ENCODE peak calls at places on chromosomes 11 and 22, in nine cellular contexts. One of them, this sample, is unnamed.

GRCh38 chr22:23709107-23709506 is 18.3 kb downstream of the RGL4 start:
- DNase-seq in kidney epithelial cell: no peak
- DNase-seq in upper lobe of right lung: no peak
- DNase-seq in neuronal stem cell: no peak
- DNase-seq in psoas muscle: no peak
- DNase-seq in lung: no peak
- DNase-seq in PC-9: no peak
- DNase-seq in sigmoid colon: no peak
- DNase-seq in esophagus squamous epithelium: no peak
- DNase-seq in this sample: no peak

GRCh38 chr11:86515297-86516094 is 140.8 kb downstream of the CCDC81 start:
- DNase-seq in psoas muscle: no peak
- DNase-seq in sigmoid colon: no peak
- DNase-seq in upper lobe of right lung: no peak
- DNase-seq in kidney epithelial cell: peak; percentile 85
- DNase-seq in lung: no peak
- DNase-seq in esophagus squamous epithelium: no peak
- DNase-seq in neuronal stem cell: no peak
- DNase-seq in PC-9: peak; percentile 91
- DNase-seq in this sample: no peak

GRCh38 chr22:39685336-39686177 is 115.0 kb downstream of the CACNA1I start:
- DNase-seq in esophagus squamous epithelium: no peak
- DNase-seq in PC-9: no peak
- DNase-seq in lung: no peak
- DNase-seq in sigmoid colon: no peak
- DNase-seq in upper lobe of right lung: no peak
- DNase-seq in psoas muscle: no peak
- DNase-seq in neuronal stem cell: no peak
- DNase-seq in kidney epithelial cell: no peak
- DNase-seq in this sample: no peak

GRCh38 chr11:36389811-36390210 is 93.7 kb downstream of the PRR5L start:
- DNase-seq in esophagus squamous epithelium: no peak
- DNase-seq in neuronal stem cell: no peak
- DNase-seq in sigmoid colon: no peak
- DNase-seq in upper lobe of right lung: no peak
- DNase-seq in kidney epithelial cell: no peak
- DNase-seq in lung: no peak
- DNase-seq in PC-9: no peak
- DNase-seq in psoas muscle: no peak
- DNase-seq in this sample: no peak

GRCh38 chr22:41146573-41146972 is 54.2 kb downstream of the EP300 start:
- DNase-seq in upper lobe of right lung: no peak
- DNase-seq in lung: no peak
- DNase-seq in sigmoid colon: no peak
- DNase-seq in psoas muscle: no peak
- DNase-seq in kidney epithelial cell: no peak
- DNase-seq in neuronal stem cell: no peak
- DNase-seq in esophagus squamous epithelium: no peak
- DNase-seq in PC-9: no peak
- DNase-seq in this sample: no peak

GRCh38 chr11:11016123-11016522 is 158.3 kb upstream of the ZBED5 start:
- DNase-seq in PC-9: no peak
- DNase-seq in kidney epithelial cell: no peak
- DNase-seq in esophagus squamous epithelium: no peak
- DNase-seq in lung: no peak
- DNase-seq in upper lobe of right lung: no peak
- DNase-seq in neuronal stem cell: no peak
- DNase-seq in psoas muscle: no peak
- DNase-seq in sigmoid colon: no peak
- DNase-seq in this sample: peak; percentile 32

GRCh38 chr22:33735978-33736377 is 184.3 kb downstream of the LARGE1 start:
- DNase-seq in lung: no peak
- DNase-seq in kidney epithelial cell: no peak
- DNase-seq in esophagus squamous epithelium: no peak
- DNase-seq in neuronal stem cell: no peak
- DNase-seq in upper lobe of right lung: no peak
- DNase-seq in sigmoid colon: no peak
- DNase-seq in PC-9: peak; percentile 23
- DNase-seq in psoas muscle: no peak
- DNase-seq in this sample: no peak

GRCh38 chr11:130071211-130071712 is 1.6 kb downstream of the APLP2 start:
- DNase-seq in psoas muscle: no peak
- DNase-seq in neuronal stem cell: no peak
- DNase-seq in PC-9: no peak
- DNase-seq in sigmoid colon: no peak
- DNase-seq in lung: no peak
- DNase-seq in upper lobe of right lung: no peak
- DNase-seq in kidney epithelial cell: no peak
- DNase-seq in esophagus squamous epithelium: no peak
- DNase-seq in this sample: no peak

GRCh38 chr11:100785148-100785983 is 98.3 kb downstream of the ARHGAP42 start:
- DNase-seq in upper lobe of right lung: no peak
- DNase-seq in lung: peak; percentile 33
- DNase-seq in esophagus squamous epithelium: no peak
- DNase-seq in PC-9: no peak
- DNase-seq in kidney epithelial cell: no peak
- DNase-seq in sigmoid colon: no peak
- DNase-seq in neuronal stem cell: no peak
- DNase-seq in psoas muscle: no peak
- DNase-seq in this sample: no peak

GRCh38 chr11:1152316-1153104 is 5.2 kb upstream of the MUC5AC start:
- DNase-seq in psoas muscle: peak; percentile 10
- DNase-seq in upper lobe of right lung: peak; percentile 60
- DNase-seq in lung: no peak
- DNase-seq in neuronal stem cell: no peak
- DNase-seq in kidney epithelial cell: peak; percentile 52
- DNase-seq in esophagus squamous epithelium: no peak
- DNase-seq in sigmoid colon: no peak
- DNase-seq in PC-9: peak; percentile 83
- DNase-seq in this sample: peak; percentile 60

GRCh38 chr11:117187428-117187798 is 8.9 kb downstream of the SIDT2 start:
- DNase-seq in PC-9: no peak
- DNase-seq in kidney epithelial cell: no peak
- DNase-seq in neuronal stem cell: no peak
- DNase-seq in upper lobe of right lung: no peak
- DNase-seq in lung: no peak
- DNase-seq in psoas muscle: no peak
- DNase-seq in esophagus squamous epithelium: no peak
- DNase-seq in sigmoid colon: peak; percentile 53
- DNase-seq in this sample: no peak

GRCh38 chr11:73325036-73325981 is 17.2 kb downstream of the ARHGEF17 start:
- DNase-seq in psoas muscle: no peak
- DNase-seq in upper lobe of right lung: no peak
- DNase-seq in neuronal stem cell: no peak
- DNase-seq in kidney epithelial cell: no peak
- DNase-seq in PC-9: no peak
- DNase-seq in esophagus squamous epithelium: no peak
- DNase-seq in lung: no peak
- DNase-seq in sigmoid colon: peak; percentile 83
- DNase-seq in this sample: no peak

GRCh38 chr11:638616-639323 is 1.7 kb downstream of the DRD4 start:
- DNase-seq in upper lobe of right lung: no peak
- DNase-seq in sigmoid colon: no peak
- DNase-seq in psoas muscle: no peak
- DNase-seq in kidney epithelial cell: no peak
- DNase-seq in neuronal stem cell: peak; percentile 74
- DNase-seq in lung: no peak
- DNase-seq in esophagus squamous epithelium: no peak
- DNase-seq in PC-9: no peak
- DNase-seq in this sample: no peak

GRCh38 chr11:43962383-43962969 is 20.0 kb downstream of the C11orf96 start:
- DNase-seq in sigmoid colon: no peak
- DNase-seq in PC-9: no peak
- DNase-seq in kidney epithelial cell: no peak
- DNase-seq in neuronal stem cell: no peak
- DNase-seq in lung: no peak
- DNase-seq in upper lobe of right lung: no peak
- DNase-seq in psoas muscle: no peak
- DNase-seq in esophagus squamous epithelium: no peak
- DNase-seq in this sample: no peak

GRCh38 chr11:9386901-9387300 is 2.4 kb downstream of the IPO7 start:
- DNase-seq in sigmoid colon: no peak
- DNase-seq in neuronal stem cell: no peak
- DNase-seq in kidney epithelial cell: no peak
- DNase-seq in esophagus squamous epithelium: no peak
- DNase-seq in upper lobe of right lung: no peak
- DNase-seq in lung: no peak
- DNase-seq in PC-9: no peak
- DNase-seq in psoas muscle: no peak
- DNase-seq in this sample: no peak

GRCh38 chr11:76347391-76347790 is 33.5 kb downstream of the THAP12 start:
- DNase-seq in lung: no peak
- DNase-seq in PC-9: no peak
- DNase-seq in sigmoid colon: no peak
- DNase-seq in neuronal stem cell: no peak
- DNase-seq in kidney epithelial cell: no peak
- DNase-seq in upper lobe of right lung: no peak
- DNase-seq in esophagus squamous epithelium: no peak
- DNase-seq in psoas muscle: no peak
- DNase-seq in this sample: no peak

GRCh38 chr22:42296381-42296853 is 26.0 kb upstream of the TCF20 start:
- DNase-seq in psoas muscle: no peak
- DNase-seq in PC-9: no peak
- DNase-seq in esophagus squamous epithelium: no peak
- DNase-seq in upper lobe of right lung: no peak
- DNase-seq in neuronal stem cell: no peak
- DNase-seq in lung: no peak
- DNase-seq in kidney epithelial cell: no peak
- DNase-seq in sigmoid colon: peak; percentile 75
- DNase-seq in this sample: no peak

GRCh38 chr22:49825944-49826602 is 1.6 kb downstream of the BRD1 start:
- DNase-seq in neuronal stem cell: no peak
- DNase-seq in sigmoid colon: no peak
- DNase-seq in upper lobe of right lung: no peak
- DNase-seq in psoas muscle: no peak
- DNase-seq in PC-9: peak; percentile 45
- DNase-seq in kidney epithelial cell: no peak
- DNase-seq in lung: no peak
- DNase-seq in esophagus squamous epithelium: no peak
- DNase-seq in this sample: no peak

GRCh38 chr11:45846174-45846675 is 1.1 kb upstream of the CRY2 start:
- DNase-seq in neuronal stem cell: no peak
- DNase-seq in esophagus squamous epithelium: no peak
- DNase-seq in kidney epithelial cell: no peak
- DNase-seq in PC-9: no peak
- DNase-seq in psoas muscle: no peak
- DNase-seq in lung: no peak
- DNase-seq in sigmoid colon: no peak
- DNase-seq in upper lobe of right lung: no peak
- DNase-seq in this sample: no peak
- H3K4me3 ChIP-seq in neuronal stem cell: no peak overlapping the region
- H3K4me3 ChIP-seq in esophagus squamous epithelium: no peak overlapping the region
- H3K4me3 ChIP-seq in kidney epithelial cell: no peak overlapping the region
- H3K4me3 ChIP-seq in PC-9: no peak overlapping the region
- H3K4me3 ChIP-seq in psoas muscle: peak overlapping the region; percentile 97
- H3K4me3 ChIP-seq in lung: no peak overlapping the region
- H3K4me3 ChIP-seq in sigmoid colon: no peak overlapping the region
- H3K4me3 ChIP-seq in upper lobe of right lung: no peak overlapping the region
- H3K4me3 ChIP-seq in this sample: no peak overlapping the region

DNA sequence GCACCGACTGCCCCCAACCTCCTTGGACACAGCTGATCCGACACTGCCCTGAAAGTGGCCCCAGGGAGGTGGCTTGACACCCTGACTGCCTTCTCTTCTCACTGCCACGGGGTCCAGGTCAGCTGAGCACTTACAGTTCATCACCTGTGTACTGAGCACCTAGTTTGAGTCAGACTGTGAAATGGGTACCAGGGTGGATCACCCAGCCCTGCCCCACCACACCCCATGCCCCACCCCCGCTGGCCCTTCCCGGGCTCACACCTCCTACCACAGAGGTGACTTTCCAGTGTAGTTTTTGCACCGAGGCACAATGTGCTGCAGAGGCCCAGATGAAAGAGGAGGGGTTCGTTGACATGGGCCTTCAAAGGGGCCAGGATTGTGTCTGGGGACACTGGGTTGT is 59.5 kb downstream of the PRDM11 start:
- DNase-seq in sigmoid colon: no peak
- DNase-seq in neuronal stem cell: no peak
- DNase-seq in lung: no peak
- DNase-seq in upper lobe of right lung: no peak
- DNase-seq in PC-9: no peak
- DNase-seq in esophagus squamous epithelium: no peak
- DNase-seq in kidney epithelial cell: no peak
- DNase-seq in psoas muscle: no peak
- DNase-seq in this sample: no peak
- H3K4me3 ChIP-seq in sigmoid colon: no peak overlapping the region
- H3K4me3 ChIP-seq in neuronal stem cell: no peak overlapping the region
- H3K4me3 ChIP-seq in lung: no peak overlapping the region
- H3K4me3 ChIP-seq in upper lobe of right lung: no peak overlapping the region
- H3K4me3 ChIP-seq in PC-9: no peak overlapping the region
- H3K4me3 ChIP-seq in esophagus squamous epithelium: no peak overlapping the region
- H3K4me3 ChIP-seq in kidney epithelial cell: no peak overlapping the region
- H3K4me3 ChIP-seq in psoas muscle: no peak overlapping the region
- H3K4me3 ChIP-seq in this sample: no peak overlapping the region

GRCh38 chr11:69319255-69320106 is 25.5 kb downstream of the MYEOV start:
- DNase-seq in lung: no peak
- DNase-seq in kidney epithelial cell: no peak
- DNase-seq in upper lobe of right lung: peak; percentile 29
- DNase-seq in esophagus squamous epithelium: no peak
- DNase-seq in psoas muscle: no peak
- DNase-seq in sigmoid colon: peak; percentile 51
- DNase-seq in PC-9: no peak
- DNase-seq in neuronal stem cell: no peak
- DNase-seq in this sample: no peak

GRCh38 chr11:69318093-69318420 is 24.1 kb downstream of the MYEOV start:
- DNase-seq in lung: no peak
- DNase-seq in sigmoid colon: no peak
- DNase-seq in kidney epithelial cell: no peak
- DNase-seq in esophagus squamous epithelium: no peak
- DNase-seq in psoas muscle: no peak
- DNase-seq in neuronal stem cell: no peak
- DNase-seq in upper lobe of right lung: no peak
- DNase-seq in PC-9: no peak
- DNase-seq in this sample: no peak

GRCh38 chr11:69321877-69322350 is 28.0 kb downstream of the MYEOV start:
- DNase-seq in sigmoid colon: peak; percentile 39
- DNase-seq in lung: no peak
- DNase-seq in kidney epithelial cell: peak; percentile 63
- DNase-seq in upper lobe of right lung: peak; percentile 27
- DNase-seq in esophagus squamous epithelium: no peak
- DNase-seq in neuronal stem cell: no peak
- DNase-seq in psoas muscle: no peak
- DNase-seq in PC-9: peak; percentile 63
- DNase-seq in this sample: peak; percentile 6

GRCh38 chr11:69320326-69320725 is 26.4 kb downstream of the MYEOV start:
- DNase-seq in sigmoid colon: peak; percentile 36
- DNase-seq in kidney epithelial cell: no peak
- DNase-seq in upper lobe of right lung: peak; percentile 40
- DNase-seq in psoas muscle: no peak
- DNase-seq in PC-9: peak; percentile 68
- DNase-seq in esophagus squamous epithelium: no peak
- DNase-seq in neuronal stem cell: no peak
- DNase-seq in lung: no peak
- DNase-seq in this sample: peak; percentile 26

GRCh38 chr11:69320756-69321741 is 27.1 kb downstream of the MYEOV start:
- DNase-seq in kidney epithelial cell: no peak
- DNase-seq in PC-9: peak; percentile 79
- DNase-seq in sigmoid colon: peak; percentile 36
- DNase-seq in psoas muscle: no peak
- DNase-seq in esophagus squamous epithelium: no peak
- DNase-seq in upper lobe of right lung: peak; percentile 52
- DNase-seq in neuronal stem cell: no peak
- DNase-seq in lung: no peak
- DNase-seq in this sample: no peak
- H3K4me3 ChIP-seq in kidney epithelial cell: no peak overlapping the region
- H3K4me3 ChIP-seq in PC-9: peak overlapping the region; percentile 45
- H3K4me3 ChIP-seq in sigmoid colon: no peak overlapping the region
- H3K4me3 ChIP-seq in psoas muscle: no peak overlapping the region
- H3K4me3 ChIP-seq in esophagus squamous epithelium: no peak overlapping the region
- H3K4me3 ChIP-seq in upper lobe of right lung: no peak overlapping the region
- H3K4me3 ChIP-seq in neuronal stem cell: no peak overlapping the region
- H3K4me3 ChIP-seq in lung: no peak overlapping the region
- H3K4me3 ChIP-seq in this sample: no peak overlapping the region

GRCh38 chr11:2314525-2315394 is 12.9 kb downstream of the TSPAN32 start:
- DNase-seq in lung: peak; percentile 88
- DNase-seq in neuronal stem cell: no peak
- DNase-seq in kidney epithelial cell: no peak
- DNase-seq in sigmoid colon: peak; percentile 98
- DNase-seq in esophagus squamous epithelium: no peak
- DNase-seq in upper lobe of right lung: peak; percentile 83
- DNase-seq in PC-9: no peak
- DNase-seq in psoas muscle: peak; percentile 71
- DNase-seq in this sample: no peak
- H3K4me3 ChIP-seq in lung: no peak overlapping the region
- H3K4me3 ChIP-seq in neuronal stem cell: no peak overlapping the region
- H3K4me3 ChIP-seq in kidney epithelial cell: no peak overlapping the region
- H3K4me3 ChIP-seq in sigmoid colon: peak overlapping the region; percentile 34
- H3K4me3 ChIP-seq in esophagus squamous epithelium: no peak overlapping the region
- H3K4me3 ChIP-seq in upper lobe of right lung: no peak overlapping the region
- H3K4me3 ChIP-seq in PC-9: no peak overlapping the region
- H3K4me3 ChIP-seq in psoas muscle: no peak overlapping the region
- H3K4me3 ChIP-seq in this sample: no peak overlapping the region

This sample was measured in Caco-2.